ENCODE peak calls at places on chromosomes 13 and 19, in four cellular contexts. One of them, this sample, is unnamed. For H3K79me1, the result is how much of the 10 kb centered on the place peaks cover.

GRCh38 chr19:5773276-5773675 is 11.3 kb downstream of the PRR22 start:
- DNase-seq in neuronal stem cell: no peak
- DNase-seq in IMR-90: no peak
- DNase-seq in mesenchymal stem cell: no peak
- DNase-seq in this sample: no peak

GRCh38 chr13:23279321-23279720 is 98.5 kb downstream of the SGCG start:
- DNase-seq in neuronal stem cell: no peak
- DNase-seq in IMR-90: no peak
- DNase-seq in mesenchymal stem cell: peak
- DNase-seq in this sample: no peak

GRCh38 chr13:32901994-32902780 is 114.0 kb upstream of the KL start:
- DNase-seq in neuronal stem cell: no peak
- DNase-seq in IMR-90: no peak
- DNase-seq in mesenchymal stem cell: no peak
- DNase-seq in this sample: peak

GRCh38 chr19:31979949-31980670 is 365.3 kb upstream of the ZNF507 start:
- DNase-seq in neuronal stem cell: no peak
- DNase-seq in IMR-90: no peak
- DNase-seq in mesenchymal stem cell: no peak
- DNase-seq in this sample: no peak

GRCh38 chr13:42394361-42395065 is 122.6 kb downstream of the AKAP11 start:
- DNase-seq in neuronal stem cell: no peak
- DNase-seq in IMR-90: no peak
- DNase-seq in mesenchymal stem cell: no peak
- DNase-seq in this sample: no peak

GRCh38 chr13:112250788-112251445 is 125.2 kb upstream of the SPACA7 start:
- DNase-seq in neuronal stem cell: no peak
- DNase-seq in IMR-90: no peak
- DNase-seq in mesenchymal stem cell: no peak
- DNase-seq in this sample: no peak

GRCh38 chr13:110308377-110309158 is 1.5 kb downstream of the COL4A2 start:
- DNase-seq in neuronal stem cell: peak
- DNase-seq in IMR-90: no peak
- DNase-seq in mesenchymal stem cell: peak
- DNase-seq in this sample: peak

GRCh38 chr13:28684257-28684656 is 25.3 kb downstream of the POMP start:
- DNase-seq in neuronal stem cell: peak
- DNase-seq in IMR-90: no peak
- DNase-seq in mesenchymal stem cell: no peak
- DNase-seq in this sample: peak

GRCh38 chr19:42323852-42324654 is 1.4 kb upstream of the MEGF8 start:
- DNase-seq in neuronal stem cell: no peak
- DNase-seq in IMR-90: no peak
- DNase-seq in mesenchymal stem cell: no peak
- DNase-seq in this sample: no peak

GRCh38 chr19:34254552-34255432 is at the start of gene GARRE1:
- DNase-seq in neuronal stem cell: peak
- DNase-seq in IMR-90: peak
- DNase-seq in mesenchymal stem cell: no peak
- DNase-seq in this sample: peak

GRCh38 chr19:39138221-39139211 is 12.9 kb downstream of the PAK4 start:
- DNase-seq in neuronal stem cell: no peak
- DNase-seq in IMR-90: no peak
- DNase-seq in mesenchymal stem cell: no peak
- DNase-seq in this sample: no peak

GRCh38 chr19:42088471-42089190 is 12.7 kb downstream of the ZNF574 start:
- DNase-seq in neuronal stem cell: no peak
- DNase-seq in IMR-90: peak
- DNase-seq in mesenchymal stem cell: peak
- DNase-seq in this sample: no peak

GRCh38 chr19:36837525-36837901 is 674 bp downstream of the ZNF790 start:
- DNase-seq in neuronal stem cell: no peak
- DNase-seq in IMR-90: no peak
- DNase-seq in mesenchymal stem cell: no peak
- DNase-seq in this sample: no peak

GRCh38 chr19:48746738-48747575 is at the start of gene IZUMO1:
- DNase-seq in neuronal stem cell: peak
- DNase-seq in IMR-90: peak
- DNase-seq in mesenchymal stem cell: peak
- DNase-seq in this sample: peak

GRCh38 chr19:39024875-39025641 is 7.3 kb downstream of the FBXO27 start:
- DNase-seq in neuronal stem cell: no peak
- DNase-seq in IMR-90: no peak
- DNase-seq in mesenchymal stem cell: no peak
- DNase-seq in this sample: no peak

GRCh38 chr13:27381601-27382000 is 42.8 kb upstream of the GTF3A start:
- DNase-seq in neuronal stem cell: no peak
- DNase-seq in IMR-90: no peak
- DNase-seq in mesenchymal stem cell: no peak
- DNase-seq in this sample: no peak

GRCh38 chr13:41196620-41197019 is 2.3 kb upstream of the KBTBD7 start:
- DNase-seq in neuronal stem cell: no peak
- DNase-seq in IMR-90: no peak
- DNase-seq in mesenchymal stem cell: no peak
- DNase-seq in this sample: no peak

GRCh38 chr19:49713236-49713845 is 22.4 kb downstream of the CPT1C start:
- DNase-seq in neuronal stem cell: no peak
- DNase-seq in IMR-90: no peak
- DNase-seq in mesenchymal stem cell: no peak
- DNase-seq in this sample: peak

GRCh38 chr13:27680465-27680864 is 58.8 kb downstream of the POLR1D start:
- DNase-seq in neuronal stem cell: no peak
- DNase-seq in IMR-90: no peak
- DNase-seq in mesenchymal stem cell: no peak
- DNase-seq in this sample: no peak

GRCh38 chr19:37953576-37954303 is 46.7 kb downstream of the SIPA1L3 start:
- DNase-seq in neuronal stem cell: peak
- DNase-seq in IMR-90: no peak
- DNase-seq in mesenchymal stem cell: no peak
- DNase-seq in this sample: peak

GRCh38 chr13:113053801-113054604 is 51.6 kb upstream of the F7 start:
- DNase-seq in neuronal stem cell: no peak
- DNase-seq in IMR-90: no peak
- DNase-seq in mesenchymal stem cell: no peak
- DNase-seq in this sample: no peak

GRCh38 chr19:43699506-43700367 is 16.1 kb upstream of the IRGC start:
- DNase-seq in neuronal stem cell: peak
- DNase-seq in IMR-90: peak
- DNase-seq in mesenchymal stem cell: no peak
- DNase-seq in this sample: no peak

GRCh38 chr13:109180905-109181425 is 551.6 kb downstream of the MYO16 start:
- DNase-seq in neuronal stem cell: no peak
- DNase-seq in IMR-90: peak
- DNase-seq in mesenchymal stem cell: peak
- DNase-seq in this sample: peak

GRCh38 chr13:33053397-33054066 is 37.3 kb downstream of the KL start:
- DNase-seq in neuronal stem cell: no peak
- DNase-seq in IMR-90: no peak
- DNase-seq in mesenchymal stem cell: no peak
- DNase-seq in this sample: peak

GRCh38 chr13:101308247-101309013 is 107.9 kb downstream of the NALCN start:
- DNase-seq in neuronal stem cell: no peak
- DNase-seq in IMR-90: no peak
- DNase-seq in mesenchymal stem cell: no peak
- DNase-seq in this sample: no peak

GRCh38 chr19:14703833-14704232 is 14.0 kb downstream of the ZNF333 start:
- DNase-seq in neuronal stem cell: no peak
- DNase-seq in IMR-90: no peak
- DNase-seq in mesenchymal stem cell: no peak
- DNase-seq in this sample: no peak

GRCh38 chr19:44972802-44973201 is 17.6 kb downstream of the CLPTM1 start:
- DNase-seq in neuronal stem cell: no peak
- DNase-seq in IMR-90: no peak
- DNase-seq in mesenchymal stem cell: no peak
- DNase-seq in this sample: no peak

GRCh38 chr13:51560336-51560735 is 23.9 kb upstream of the WDFY2 start:
- DNase-seq in neuronal stem cell: no peak
- DNase-seq in IMR-90: no peak
- DNase-seq in mesenchymal stem cell: no peak
- DNase-seq in this sample: no peak

GRCh38 chr19:43658001-43658400 is 12.0 kb downstream of the PLAUR start:
- DNase-seq in neuronal stem cell: no peak
- DNase-seq in IMR-90: no peak
- DNase-seq in mesenchymal stem cell: no peak
- DNase-seq in this sample: no peak

GRCh38 chr19:41626278-41626677 is 596 bp downstream of the CEACAM4 start:
- DNase-seq in neuronal stem cell: no peak
- DNase-seq in IMR-90: no peak
- DNase-seq in mesenchymal stem cell: no peak
- DNase-seq in this sample: no peak

GRCh38 chr13:21567714-21568113 is 36.3 kb downstream of the MICU2 start:
- DNase-seq in neuronal stem cell: no peak
- DNase-seq in IMR-90: peak
- DNase-seq in mesenchymal stem cell: no peak
- DNase-seq in this sample: no peak

GRCh38 chr19:39951686-39952085 is 17.3 kb upstream of the FCGBP start:
- DNase-seq in neuronal stem cell: no peak
- DNase-seq in IMR-90: peak
- DNase-seq in mesenchymal stem cell: peak
- DNase-seq in this sample: no peak

GRCh38 chr19:4742717-4743646 is 19.3 kb upstream of the DPP9 start:
- DNase-seq in neuronal stem cell: no peak
- DNase-seq in IMR-90: no peak
- DNase-seq in mesenchymal stem cell: no peak
- DNase-seq in this sample: no peak
- H3K14ac ChIP-seq in neuronal stem cell: peak
- H3K14ac ChIP-seq in IMR-90: no peak
- H3K14ac ChIP-seq in mesenchymal stem cell: no peak
- H3K14ac ChIP-seq in this sample: no peak

DNA sequence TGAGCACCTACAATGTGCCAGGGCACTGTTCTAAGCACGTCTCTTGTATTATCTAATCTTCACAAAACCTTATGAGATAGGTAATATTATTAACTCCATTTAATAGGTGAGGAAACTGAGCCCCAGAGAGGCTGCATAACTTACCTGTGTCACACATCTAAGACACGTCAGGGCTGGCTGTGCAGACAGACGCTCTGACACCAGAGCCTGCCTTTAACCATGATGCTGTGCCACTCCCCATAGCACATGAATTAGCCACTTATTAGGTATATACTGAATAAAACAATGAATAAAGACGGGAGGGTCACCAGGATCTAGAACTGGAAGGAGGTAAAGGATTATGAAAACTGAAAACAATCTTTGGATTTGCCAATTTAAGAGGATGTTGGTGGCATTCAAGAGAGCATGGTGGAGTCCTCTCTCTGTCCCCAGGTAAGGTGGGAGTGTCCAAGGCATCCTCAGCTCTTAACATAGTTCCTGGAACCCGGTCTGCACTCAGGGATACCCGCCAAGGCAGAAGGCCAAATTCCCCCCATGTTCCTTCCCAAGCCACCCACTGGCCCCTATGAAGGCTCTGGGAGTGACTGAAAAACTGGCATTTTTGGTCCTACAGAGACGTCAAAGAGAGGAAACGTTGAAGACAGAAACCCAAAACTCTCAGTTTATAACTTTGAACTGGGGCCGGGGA is 479.7 kb downstream of the FOXO1 start:
- DNase-seq in neuronal stem cell: no peak
- DNase-seq in IMR-90: no peak
- DNase-seq in mesenchymal stem cell: no peak
- DNase-seq in this sample: no peak
- H3K23ac ChIP-seq in neuronal stem cell: no peak
- H3K23ac ChIP-seq in IMR-90: no peak
- H3K23ac ChIP-seq in mesenchymal stem cell: no peak
- H3K23ac ChIP-seq in this sample: no peak

DNA sequence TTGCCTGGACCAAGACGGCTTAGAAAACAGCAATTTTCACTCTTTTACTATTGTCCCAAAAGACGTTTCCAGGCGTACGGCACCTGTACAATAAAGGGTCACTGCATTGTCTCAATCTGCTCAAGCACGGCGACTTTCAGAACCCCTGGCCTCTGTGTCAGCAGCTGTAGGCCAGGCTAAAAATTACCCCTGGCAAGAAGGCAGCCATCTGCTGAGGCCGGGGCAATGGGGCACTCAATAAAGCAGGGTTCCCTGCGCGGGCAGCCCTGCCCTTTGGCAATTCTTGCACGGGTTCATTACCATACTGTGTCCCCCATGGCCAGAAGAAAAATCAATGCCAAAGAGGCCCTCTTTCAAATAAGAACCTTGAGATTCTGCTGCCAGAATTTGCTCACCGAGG is 52.1 kb downstream of the STK24 start:
- DNase-seq in neuronal stem cell: no peak
- DNase-seq in IMR-90: no peak
- DNase-seq in mesenchymal stem cell: no peak
- DNase-seq in this sample: no peak
- H3K79me1 ChIP-seq in neuronal stem cell: under half
- H3K79me1 ChIP-seq in IMR-90: half or more
- H3K79me1 ChIP-seq in mesenchymal stem cell: half or more
- H3K79me1 ChIP-seq in this sample: under half

DNA sequence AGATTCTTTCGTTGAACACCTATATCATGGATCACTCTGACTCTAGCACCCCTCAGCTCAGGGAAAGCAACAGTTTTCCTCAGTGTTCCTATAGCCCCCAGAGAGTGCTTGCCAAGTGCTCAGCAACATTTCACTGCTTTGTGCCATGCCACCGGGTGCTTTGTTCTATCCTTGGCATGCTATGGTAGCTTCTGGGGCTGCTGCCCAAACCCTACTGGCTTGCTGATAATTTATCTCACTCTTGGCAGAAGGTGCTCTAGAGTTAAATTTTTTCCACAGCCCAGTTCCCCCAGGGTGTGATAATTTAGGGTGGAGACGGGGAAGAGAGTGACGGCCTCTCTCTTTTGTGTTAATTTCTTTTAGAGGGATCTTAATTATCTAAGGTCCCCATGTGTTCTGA is 12.5 kb upstream of the CSNK1A1L start:
- DNase-seq in neuronal stem cell: no peak
- DNase-seq in IMR-90: no peak
- DNase-seq in mesenchymal stem cell: no peak
- DNase-seq in this sample: no peak
- H3K14ac ChIP-seq in neuronal stem cell: no peak
- H3K14ac ChIP-seq in IMR-90: no peak
- H3K14ac ChIP-seq in mesenchymal stem cell: no peak
- H3K14ac ChIP-seq in this sample: no peak